ENCODE peak calls at places on chromosome 21, in six cellular contexts. One of them, this sample, is unnamed.

GRCh38 chr21:44566403-44566802 is 7.1 kb upstream of the KRTAP10-4 start:
- DNase-seq in fibroblast of mammary gland: no peak
- DNase-seq in mammary epithelial cell: no peak
- DNase-seq in thoracic aorta: no peak
- DNase-seq in nephron progenitor cell: no peak
- DNase-seq in GM20000: no peak
- DNase-seq in this sample: no peak

GRCh38 chr21:43731891-43732711 is 13.2 kb downstream of the PDXK start:
- DNase-seq in fibroblast of mammary gland: peak
- DNase-seq in mammary epithelial cell: no peak
- DNase-seq in thoracic aorta: no peak
- DNase-seq in nephron progenitor cell: no peak
- DNase-seq in GM20000: no peak
- DNase-seq in this sample: no peak

GRCh38 chr21:31162827-31163226 is 124.6 kb upstream of the KRTAP19-8 start:
- DNase-seq in fibroblast of mammary gland: peak
- DNase-seq in mammary epithelial cell: no peak
- DNase-seq in thoracic aorta: no peak
- DNase-seq in nephron progenitor cell: no peak
- DNase-seq in GM20000: no peak
- DNase-seq in this sample: no peak

GRCh38 chr21:26513212-26513611 is 59.9 kb downstream of the CYYR1 start:
- DNase-seq in fibroblast of mammary gland: peak
- DNase-seq in mammary epithelial cell: peak
- DNase-seq in thoracic aorta: no peak
- DNase-seq in nephron progenitor cell: no peak
- DNase-seq in GM20000: no peak
- DNase-seq in this sample: no peak

GRCh38 chr21:17911628-17912027 is 92.5 kb upstream of the C21orf91 start:
- DNase-seq in fibroblast of mammary gland: peak
- DNase-seq in mammary epithelial cell: peak
- DNase-seq in thoracic aorta: no peak
- DNase-seq in nephron progenitor cell: no peak
- DNase-seq in GM20000: no peak
- DNase-seq in this sample: no peak

GRCh38 chr21:14116080-14116481 is 94.7 kb downstream of the LIPI start:
- DNase-seq in fibroblast of mammary gland: no peak
- DNase-seq in mammary epithelial cell: no peak
- DNase-seq in thoracic aorta: no peak
- DNase-seq in nephron progenitor cell: no peak
- DNase-seq in GM20000: peak
- DNase-seq in this sample: no peak

GRCh38 chr21:17903029-17903806 is 84.1 kb upstream of the C21orf91 start:
- DNase-seq in fibroblast of mammary gland: peak
- DNase-seq in mammary epithelial cell: no peak
- DNase-seq in thoracic aorta: no peak
- DNase-seq in nephron progenitor cell: no peak
- DNase-seq in GM20000: peak
- DNase-seq in this sample: no peak

GRCh38 chr21:44082648-44083436 is 24.4 kb upstream of the PWP2 start:
- DNase-seq in fibroblast of mammary gland: no peak
- DNase-seq in mammary epithelial cell: peak
- DNase-seq in thoracic aorta: no peak
- DNase-seq in nephron progenitor cell: no peak
- DNase-seq in GM20000: no peak
- DNase-seq in this sample: no peak

GRCh38 chr21:15841856-15842564 is 112.2 kb downstream of the USP25 start:
- DNase-seq in fibroblast of mammary gland: peak
- DNase-seq in mammary epithelial cell: peak
- DNase-seq in thoracic aorta: no peak
- DNase-seq in nephron progenitor cell: no peak
- DNase-seq in GM20000: no peak
- DNase-seq in this sample: peak

GRCh38 chr21:26659181-26659580 is 86.1 kb upstream of the CYYR1 start:
- DNase-seq in fibroblast of mammary gland: peak
- DNase-seq in mammary epithelial cell: peak
- DNase-seq in thoracic aorta: no peak
- DNase-seq in nephron progenitor cell: no peak
- DNase-seq in GM20000: no peak
- DNase-seq in this sample: no peak

GRCh38 chr21:26845066-26845749 is at the start of gene ADAMTS1:
- DNase-seq in fibroblast of mammary gland: peak
- DNase-seq in mammary epithelial cell: peak
- DNase-seq in thoracic aorta: peak
- DNase-seq in nephron progenitor cell: peak
- DNase-seq in GM20000: no peak
- DNase-seq in this sample: peak

DNA sequence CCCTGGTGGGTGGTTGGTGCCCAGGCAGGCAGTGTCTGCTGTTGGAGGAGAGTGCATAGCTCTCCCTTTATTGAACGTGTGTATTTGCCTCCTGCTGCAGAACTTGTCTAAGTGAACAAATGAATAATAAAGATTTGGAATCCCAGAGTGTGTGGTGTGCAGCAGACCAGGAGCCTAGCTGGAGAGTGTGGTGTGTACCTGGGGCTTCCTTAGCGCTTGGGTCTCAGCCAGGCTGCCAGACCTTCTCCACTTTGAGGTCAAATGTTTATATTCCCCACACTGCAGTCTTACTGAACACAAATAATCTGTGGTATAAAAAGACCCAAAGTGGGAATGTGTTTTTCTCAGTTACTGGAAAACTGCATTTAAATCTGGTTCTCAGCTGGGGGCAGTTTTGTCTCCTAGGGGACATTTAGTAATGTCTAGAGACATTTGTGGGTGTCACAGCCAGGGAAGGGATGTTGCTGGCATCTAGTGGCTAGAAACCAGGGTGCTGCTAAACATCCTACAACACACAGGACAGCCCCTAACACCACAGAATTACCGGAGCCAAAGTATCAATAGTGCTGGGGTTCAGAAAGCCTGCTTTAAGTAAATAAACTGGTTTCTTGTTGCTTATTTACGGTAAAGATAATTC is 23.6 kb downstream of the SLC37A1 start:
- DNase-seq in fibroblast of mammary gland: no peak
- DNase-seq in mammary epithelial cell: no peak
- DNase-seq in thoracic aorta: no peak
- DNase-seq in nephron progenitor cell: no peak
- DNase-seq in GM20000: peak
- DNase-seq in this sample: no peak
- TF ChIP-seq CTCF in fibroblast of mammary gland: peak
- TF ChIP-seq CTCF in mammary epithelial cell: peak
- TF ChIP-seq CTCF in thoracic aorta: no peak
- TF ChIP-seq CTCF in nephron progenitor cell: peak
- TF ChIP-seq CTCF in GM20000: peak
- TF ChIP-seq CTCF in this sample: peak

DNA sequence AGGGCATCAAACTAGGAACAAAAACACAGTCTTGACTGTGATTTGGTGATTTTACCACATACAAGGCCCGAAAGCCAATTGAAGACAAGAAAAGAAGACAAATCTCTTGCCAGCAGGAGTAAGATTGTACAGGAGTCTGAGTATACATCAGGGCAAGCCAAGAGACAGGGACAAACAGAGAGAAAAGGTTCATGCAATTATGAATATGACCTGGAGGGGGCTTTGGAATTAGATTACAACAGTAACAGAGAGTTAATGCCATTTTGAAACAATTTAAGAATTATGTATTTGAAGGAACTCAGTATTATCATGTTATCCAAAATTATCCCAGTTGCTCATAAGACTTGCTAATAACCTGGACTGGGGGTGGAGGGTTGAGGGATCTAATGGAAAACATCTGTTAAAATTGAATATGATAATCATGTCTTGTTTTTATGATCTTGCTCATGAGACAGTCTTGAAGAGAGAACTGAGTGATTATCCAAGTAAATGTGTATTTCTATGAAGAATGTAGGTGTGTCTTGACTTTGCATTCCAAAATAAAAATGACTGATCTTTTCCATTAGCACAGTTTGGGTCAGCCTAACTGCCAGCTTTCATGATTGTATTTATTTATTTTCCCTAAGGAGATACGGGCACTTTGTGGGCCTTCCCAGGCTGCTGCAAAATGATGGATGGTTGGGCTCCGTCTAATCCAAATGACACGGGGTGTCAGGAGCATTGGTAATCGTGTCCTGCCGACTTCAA is 117.7 kb downstream of the ERG start:
- DNase-seq in fibroblast of mammary gland: peak
- DNase-seq in mammary epithelial cell: no peak
- DNase-seq in thoracic aorta: no peak
- DNase-seq in nephron progenitor cell: no peak
- DNase-seq in GM20000: no peak
- DNase-seq in this sample: no peak
- TF ChIP-seq CTCF in fibroblast of mammary gland: peak
- TF ChIP-seq CTCF in mammary epithelial cell: peak
- TF ChIP-seq CTCF in thoracic aorta: peak
- TF ChIP-seq CTCF in nephron progenitor cell: peak
- TF ChIP-seq CTCF in GM20000: no peak
- TF ChIP-seq CTCF in this sample: peak

GRCh38 chr21:34801519-34802132 is 132.8 kb downstream of the CLIC6 start:
- DNase-seq in fibroblast of mammary gland: peak
- DNase-seq in mammary epithelial cell: no peak
- DNase-seq in thoracic aorta: no peak
- DNase-seq in nephron progenitor cell: peak
- DNase-seq in GM20000: peak
- DNase-seq in this sample: no peak
- TF ChIP-seq CTCF in fibroblast of mammary gland: peak
- TF ChIP-seq CTCF in mammary epithelial cell: no peak
- TF ChIP-seq CTCF in thoracic aorta: no peak
- TF ChIP-seq CTCF in nephron progenitor cell: peak
- TF ChIP-seq CTCF in GM20000: peak
- TF ChIP-seq CTCF in this sample: no peak

GRCh38 chr21:45640001-45640887 is 3.3 kb upstream of the PCBP3 start:
- DNase-seq in fibroblast of mammary gland: no peak
- DNase-seq in mammary epithelial cell: no peak
- DNase-seq in thoracic aorta: no peak
- DNase-seq in nephron progenitor cell: no peak
- DNase-seq in GM20000: no peak
- DNase-seq in this sample: no peak
- TF ChIP-seq CTCF in fibroblast of mammary gland: no peak
- TF ChIP-seq CTCF in mammary epithelial cell: no peak
- TF ChIP-seq CTCF in thoracic aorta: no peak
- TF ChIP-seq CTCF in nephron progenitor cell: no peak
- TF ChIP-seq CTCF in GM20000: no peak
- TF ChIP-seq CTCF in this sample: no peak

DNA sequence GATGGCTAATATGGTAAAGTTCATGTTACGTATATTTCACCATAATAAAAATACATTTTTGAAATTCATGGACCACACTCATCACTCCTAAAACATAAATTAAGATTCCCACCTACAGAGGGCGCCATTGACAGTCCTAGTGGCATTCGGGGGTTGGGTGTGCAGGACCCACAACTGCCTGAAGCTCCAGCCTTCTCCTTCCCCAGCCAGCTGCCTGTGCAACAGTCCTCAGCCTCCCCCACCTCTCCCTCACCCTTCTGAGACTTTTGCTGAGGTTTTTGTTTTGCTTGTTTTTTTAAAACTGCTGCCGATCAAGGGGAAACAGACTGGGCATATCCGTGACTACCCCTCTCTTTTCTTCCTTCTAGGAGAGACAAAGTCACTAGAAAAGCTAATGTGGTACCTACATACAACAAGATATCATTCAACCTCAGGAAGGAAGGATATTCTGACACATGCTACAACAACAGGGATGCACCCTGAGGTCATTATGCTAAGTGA is 9.3 kb upstream of the EVA1C start:
- DNase-seq in fibroblast of mammary gland: peak
- DNase-seq in mammary epithelial cell: peak
- DNase-seq in thoracic aorta: no peak
- DNase-seq in nephron progenitor cell: peak
- DNase-seq in GM20000: peak
- DNase-seq in this sample: no peak
- TF ChIP-seq CTCF in fibroblast of mammary gland: peak
- TF ChIP-seq CTCF in mammary epithelial cell: peak
- TF ChIP-seq CTCF in thoracic aorta: peak
- TF ChIP-seq CTCF in nephron progenitor cell: peak
- TF ChIP-seq CTCF in GM20000: peak
- TF ChIP-seq CTCF in this sample: peak

DNA sequence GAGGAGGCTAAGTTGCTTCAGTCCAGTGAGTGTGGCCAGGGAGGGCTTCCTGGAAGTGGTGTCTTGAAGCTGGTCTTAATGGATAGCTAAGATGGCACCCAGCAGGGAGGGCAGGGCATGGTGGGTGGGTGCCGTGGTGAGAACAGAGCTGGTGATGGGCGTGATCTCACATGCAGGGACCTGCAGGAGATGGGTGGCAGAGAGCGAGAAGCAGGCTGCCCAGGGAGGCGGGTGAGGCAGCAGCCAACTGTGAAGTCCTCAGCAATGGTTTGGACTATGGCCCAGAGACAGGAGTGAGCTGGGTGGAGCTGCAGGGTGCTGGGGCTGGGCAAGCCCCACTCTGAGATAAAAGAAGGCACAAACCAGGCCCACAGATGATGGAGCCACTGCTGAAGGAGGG is 50.7 kb downstream of the UMODL1 start:
- DNase-seq in fibroblast of mammary gland: no peak
- DNase-seq in mammary epithelial cell: peak
- DNase-seq in thoracic aorta: no peak
- DNase-seq in nephron progenitor cell: no peak
- DNase-seq in GM20000: no peak
- DNase-seq in this sample: no peak
- TF ChIP-seq CTCF in fibroblast of mammary gland: no peak
- TF ChIP-seq CTCF in mammary epithelial cell: no peak
- TF ChIP-seq CTCF in thoracic aorta: no peak
- TF ChIP-seq CTCF in nephron progenitor cell: no peak
- TF ChIP-seq CTCF in GM20000: no peak
- TF ChIP-seq CTCF in this sample: no peak

GRCh38 chr21:33794586-33794985 is 121.0 kb downstream of the ATP5PO start:
- DNase-seq in fibroblast of mammary gland: no peak
- DNase-seq in mammary epithelial cell: no peak
- DNase-seq in thoracic aorta: no peak
- DNase-seq in nephron progenitor cell: no peak
- DNase-seq in GM20000: no peak
- DNase-seq in this sample: no peak
- TF ChIP-seq CTCF in fibroblast of mammary gland: no peak
- TF ChIP-seq CTCF in mammary epithelial cell: no peak
- TF ChIP-seq CTCF in thoracic aorta: no peak
- TF ChIP-seq CTCF in nephron progenitor cell: no peak
- TF ChIP-seq CTCF in GM20000: no peak
- TF ChIP-seq CTCF in this sample: no peak

GRCh38 chr21:39180429-39181019 is 2.7 kb downstream of the PSMG1 start:
- DNase-seq in fibroblast of mammary gland: no peak
- DNase-seq in mammary epithelial cell: no peak
- DNase-seq in thoracic aorta: no peak
- DNase-seq in nephron progenitor cell: no peak
- DNase-seq in GM20000: no peak
- DNase-seq in this sample: no peak
- TF ChIP-seq CTCF in fibroblast of mammary gland: peak
- TF ChIP-seq CTCF in mammary epithelial cell: peak
- TF ChIP-seq CTCF in thoracic aorta: no peak
- TF ChIP-seq CTCF in nephron progenitor cell: no peak
- TF ChIP-seq CTCF in GM20000: no peak
- TF ChIP-seq CTCF in this sample: no peak

This sample was measured in AG09319.